ENCODE peak calls at places on chromosomes 7 and 10, in ten cellular contexts. W, U, Y, T, C, Z, Q, V, O and N are unnamed samples.

GRCh38 chr10:128147669-128148068 is 21.4 kb upstream of the MKI67 start:
- DNase-seq in Z (no peak), Y (no peak), W (no peak), O (no peak), U (no peak), Q (peak; percentile 66), V (no peak), T (no peak), C (no peak), N (no peak)

GRCh38 chr10:2866569-2866968 is 200.8 kb upstream of the PFKP start:
- DNase-seq in O (no peak), V (no peak), Y (no peak), U (no peak), Z (no peak), T (no peak), W (no peak), C (no peak), Q (no peak), N (no peak)

GRCh38 chr7:6637544-6638229 is 569 bp downstream of the ZNF316 start:
- DNase-seq in V (no peak), Q (peak; percentile 15), Z (peak; percentile 18), U (no peak), W (no peak), O (peak; percentile 67), Y (no peak), C (no peak), T (peak; percentile 51), N (no peak)

GRCh38 chr10:57031346-57031745 is 670.3 kb upstream of the ZWINT start:
- DNase-seq in U (no peak), Z (no peak), V (no peak), T (no peak), W (no peak), C (no peak), Y (no peak), Q (no peak), O (no peak), N (no peak)

GRCh38 chr7:146701166-146701565 is 584.6 kb downstream of the CNTNAP2 start:
- DNase-seq in U (no peak), C (no peak), V (no peak), Q (no peak), Z (peak; percentile 81), Y (no peak), O (no peak), W (no peak), T (no peak), N (no peak)

GRCh38 chr7:101615446-101615845 is 13.7 kb downstream of the MYL10 start:
- DNase-seq in U (no peak), W (no peak), T (no peak), Z (no peak), V (no peak), Y (no peak), O (no peak), C (no peak), Q (no peak), N (no peak)

GRCh38 chr10:97759157-97759980 is 12.4 kb downstream of the SFRP5 start:
- DNase-seq in V (no peak), C (peak; percentile 28), W (peak; percentile 75), U (peak; percentile 70), Y (peak; percentile 29), T (peak; percentile 12), O (peak; percentile 92), Z (peak; percentile 34), Q (peak; percentile 62), N (no peak)

GRCh38 chr7:95867309-95867708 is 95.0 kb downstream of the DYNC1I1 start:
- DNase-seq in O (peak; percentile 78), C (no peak), V (no peak), U (no peak), T (no peak), Y (peak; percentile 64), Q (no peak), Z (peak; percentile 46), W (no peak), N (no peak)

GRCh38 chr7:36904802-36905201 is 180.5 kb upstream of the AOAH start:
- DNase-seq in V (no peak), C (no peak), W (no peak), T (no peak), Y (no peak), Z (no peak), O (no peak), Q (no peak), U (no peak), N (no peak)

GRCh38 chr10:102462512-102463054 is 11.2 kb upstream of the C10orf95 start:
- DNase-seq in W (no peak), C (no peak), T (no peak), Z (no peak), V (no peak), Y (no peak), U (no peak), O (no peak), Q (no peak), N (no peak)

GRCh38 chr10:71161429-71161828 is 50.9 kb upstream of the UNC5B start:
- DNase-seq in Z (no peak), Q (peak; percentile 34), O (no peak), W (no peak), T (no peak), C (no peak), V (no peak), Y (no peak), U (no peak), N (peak; percentile 14)

GRCh38 chr7:1800876-1801275 is 130.8 kb downstream of the ELFN1 start:
- DNase-seq in Y (no peak), U (peak; percentile 18), W (peak; percentile 12), T (no peak), Z (no peak), V (no peak), Q (no peak), O (no peak), C (no peak), N (peak; percentile 49)

GRCh38 chr7:38630720-38631673 is at the start of gene AMPH:
- DNase-seq in Y (no peak), Q (peak; percentile 28), Z (peak; percentile 56), T (no peak), O (peak; percentile 90), W (peak; percentile 81), V (no peak), C (peak; percentile 77), U (no peak), N (no peak)

GRCh38 chr10:46084321-46085165 is 38.5 kb upstream of the MSMB start:
- DNase-seq in U (no peak), T (no peak), Y (no peak), Q (no peak), W (no peak), Z (no peak), C (no peak), V (peak; percentile 43), O (no peak), N (no peak)

GRCh38 chr10:132394201-132394811 is 2.7 kb upstream of the PWWP2B start:
- DNase-seq in Z (no peak), Y (no peak), C (no peak), Q (no peak), T (no peak), V (no peak), W (peak; percentile 69), O (no peak), U (no peak), N (no peak)

GRCh38 chr10:100392686-100393003 is 45.6 kb downstream of the SCD start:
- DNase-seq in Z (no peak), U (no peak), C (no peak), T (no peak), O (no peak), Y (no peak), Q (no peak), V (no peak), W (no peak), N (no peak)

GRCh38 chr7:51034531-51035264 is 252.0 kb upstream of the GRB10 start:
- DNase-seq in T (no peak), Q (peak; percentile 79), C (no peak), W (no peak), U (peak; percentile 11), O (peak; percentile 28), V (no peak), Y (no peak), Z (no peak), N (no peak)

GRCh38 chr7:18753972-18754610 is 258.5 kb downstream of the HDAC9 start:
- DNase-seq in Z (no peak), Y (no peak), U (peak; percentile 88), Q (peak; percentile 95), C (no peak), O (no peak), W (no peak), V (no peak), T (no peak), N (no peak)

GRCh38 chr10:32318476-32318896 is 28.5 kb downstream of the EPC1 start:
- DNase-seq in Q (no peak), C (no peak), T (no peak), Z (no peak), Y (no peak), V (no peak), W (no peak), U (no peak), O (no peak), N (no peak)

GRCh38 chr10:60148266-60148840 is 241.3 kb downstream of the ANK3 start:
- DNase-seq in Y (no peak), C (no peak), V (no peak), U (no peak), O (no peak), T (no peak), Z (no peak), W (no peak), Q (peak; percentile 95), N (no peak)

GRCh38 chr10:77090381-77091356 is 546.9 kb downstream of the KCNMA1 start:
- DNase-seq in Q (no peak), W (no peak), O (no peak), Y (peak; percentile 54), T (no peak), C (no peak), U (no peak), V (no peak), Z (no peak), N (no peak)

GRCh38 chr7:128710391-128710930 is 28.7 kb upstream of the CALU start:
- DNase-seq in Y (no peak), Q (no peak), C (no peak), V (no peak), T (no peak), O (no peak), W (no peak), U (no peak), Z (no peak), N (no peak)

GRCh38 chr10:71773221-71773971 is at the start of gene VSIR:
- DNase-seq in V (no peak), Q (peak; percentile 84), C (peak; percentile 54), Z (peak; percentile 14), Y (peak; percentile 75), W (peak; percentile 96), U (peak; percentile 83), O (peak; percentile 81), T (peak; percentile 94), N (peak; percentile 98)

GRCh38 chr7:77980087-77980713 is 181.6 kb downstream of the PHTF2 start:
- DNase-seq in U (no peak), Z (no peak), O (no peak), Y (no peak), C (no peak), V (no peak), Q (no peak), W (no peak), T (no peak), N (no peak)

GRCh38 chr10:123146013-123146891 is 1.7 kb upstream of the HMX2 start:
- DNase-seq in Q (no peak), Z (no peak), V (no peak), Y (no peak), C (no peak), O (peak; percentile 43), T (no peak), U (no peak), W (no peak), N (no peak)